ENCODE peak calls at places on chromosomes 12 and 14, in eight cellular contexts. X, E, P, R, L, D, M and G are unnamed samples. For H3K4me1, the result is how much of the 10 kb centered on the place peaks cover.

GRCh38 chr14:21734457-21735074 is 60.9 kb upstream of the OR4E1 start:
- DNase-seq in X (no peak), E (peak), P (peak), R (peak), L (peak), D (no peak), M (no peak), G (no peak)

GRCh38 chr12:50241178-50241577 is 42.1 kb downstream of the LIMA1 start:
- DNase-seq in X (no peak), E (peak), P (no peak), R (no peak), L (no peak), D (no peak), M (no peak), G (no peak)

GRCh38 chr12:26939192-26939832 is 1.0 kb downstream of the FGFR1OP2 start:
- DNase-seq in X (no peak), E (peak), P (no peak), R (no peak), L (no peak), D (no peak), M (no peak), G (no peak)

GRCh38 chr14:73241481-73242165 is 4.3 kb downstream of the PAPLN start:
- DNase-seq in X (no peak), E (no peak), P (no peak), R (no peak), L (no peak), D (no peak), M (no peak), G (no peak)

GRCh38 chr12:121444842-121445202 is 44.9 kb downstream of the RNF34 start:
- DNase-seq in X (no peak), E (no peak), P (no peak), R (no peak), L (no peak), D (no peak), M (no peak), G (no peak)

GRCh38 chr14:92323031-92323915 is at the start of gene SLC24A4:
- DNase-seq in X (peak), E (no peak), P (peak), R (peak), L (no peak), D (no peak), M (no peak), G (no peak)

GRCh38 chr14:61179061-61179675 is 102.0 kb downstream of the TMEM30B start:
- DNase-seq in X (no peak), E (no peak), P (peak), R (no peak), L (no peak), D (no peak), M (no peak), G (no peak)

GRCh38 chr14:87883750-87884149 is 109.2 kb downstream of the GALC start:
- DNase-seq in X (no peak), E (no peak), P (no peak), R (no peak), L (no peak), D (no peak), M (no peak), G (no peak)

GRCh38 chr12:40819427-40820108 is 127.3 kb downstream of the CNTN1 start:
- DNase-seq in X (no peak), E (no peak), P (no peak), R (peak), L (peak), D (no peak), M (no peak), G (no peak)

GRCh38 chr12:103824845-103825244 is 16.2 kb downstream of the NT5DC3 start:
- DNase-seq in X (no peak), E (no peak), P (no peak), R (no peak), L (peak), D (no peak), M (no peak), G (no peak)

GRCh38 chr14:36238666-36239363 is 62.3 kb upstream of the PTCSC3 start:
- DNase-seq in X (peak), E (no peak), P (peak), R (no peak), L (no peak), D (no peak), M (no peak), G (no peak)

GRCh38 chr12:1325666-1326065 is 268.7 kb downstream of the FBXL14 start:
- DNase-seq in X (no peak), E (no peak), P (no peak), R (no peak), L (no peak), D (no peak), M (no peak), G (no peak)

GRCh38 chr12:70759161-70759918 is 122.1 kb upstream of the PTPRB start:
- DNase-seq in X (no peak), E (no peak), P (no peak), R (no peak), L (no peak), D (no peak), M (no peak), G (no peak)

GRCh38 chr14:96754845-96755184 is 42.4 kb upstream of the VRK1 start:
- DNase-seq in X (no peak), E (no peak), P (no peak), R (peak), L (no peak), D (no peak), M (peak), G (no peak)

GRCh38 chr12:80861636-80862378 is 75.9 kb downstream of the LIN7A start:
- DNase-seq in X (no peak), E (no peak), P (peak), R (no peak), L (no peak), D (no peak), M (no peak), G (no peak)

GRCh38 chr14:58301416-58301815 is 3.1 kb downstream of the ARID4A start:
- DNase-seq in X (no peak), E (no peak), P (no peak), R (no peak), L (no peak), D (no peak), M (no peak), G (no peak)

GRCh38 chr14:54715244-54715643 is 148.3 kb downstream of the SAMD4A start:
- DNase-seq in X (no peak), E (no peak), P (peak), R (no peak), L (no peak), D (no peak), M (no peak), G (no peak)

GRCh38 chr14:105486333-105486973 is at the start of gene CRIP1:
- DNase-seq in X (no peak), E (peak), P (no peak), R (no peak), L (peak), D (no peak), M (no peak), G (no peak)

GRCh38 chr12:49358548-49359141 is 8.6 kb upstream of the SPATS2 start:
- DNase-seq in X (peak), E (peak), P (peak), R (peak), L (peak), D (no peak), M (peak), G (no peak)

GRCh38 chr12:55789171-55789570 is 28.4 kb downstream of the SARNP start:
- DNase-seq in X (no peak), E (no peak), P (no peak), R (no peak), L (no peak), D (no peak), M (no peak), G (no peak)

GRCh38 chr14:104290756-104291122 is 152.4 kb downstream of the KIF26A start:
- DNase-seq in X (peak), E (no peak), P (no peak), R (no peak), L (no peak), D (no peak), M (no peak), G (no peak)

GRCh38 chr12:68319988-68320623 is 12.1 kb downstream of the MDM1 start:
- DNase-seq in X (no peak), E (no peak), P (peak), R (no peak), L (no peak), D (no peak), M (peak), G (no peak)

GRCh38 chr14:21668377-21668776 is 5.2 kb downstream of the OR4E1 start:
- DNase-seq in X (no peak), E (no peak), P (peak), R (no peak), L (no peak), D (no peak), M (no peak), G (no peak)

GRCh38 chr12:119406322-119406721 is 71.8 kb downstream of the CCDC60 start:
- DNase-seq in X (no peak), E (no peak), P (no peak), R (no peak), L (no peak), D (no peak), M (no peak), G (no peak)

GRCh38 chr14:76908834-76909233 is 82.6 kb downstream of the LRRC74A start:
- DNase-seq in X (no peak), E (peak), P (no peak), R (no peak), L (no peak), D (no peak), M (no peak), G (peak)

GRCh38 chr12:15693233-15693911 is 95.8 kb downstream of the EPS8 start:
- DNase-seq in X (no peak), E (peak), P (no peak), R (no peak), L (no peak), D (no peak), M (no peak), G (no peak)

GRCh38 chr12:79143803-79144202 is 279.2 kb downstream of the SYT1 start:
- DNase-seq in X (no peak), E (no peak), P (no peak), R (no peak), L (no peak), D (no peak), M (no peak), G (no peak)

GRCh38 chr14:103618999-103619398 is 10.0 kb upstream of the KLC1 start:
- DNase-seq in X (no peak), E (no peak), P (no peak), R (no peak), L (no peak), D (no peak), M (no peak), G (no peak)

GRCh38 chr12:13962699-13963098 is 18.7 kb downstream of the GRIN2B start:
- DNase-seq in X (no peak), E (no peak), P (no peak), R (no peak), L (no peak), D (no peak), M (no peak), G (no peak)

GRCh38 chr12:34595749-34596733 is 573.7 kb downstream of the ALG10 start:
- DNase-seq in X (peak), E (no peak), P (no peak), R (no peak), L (no peak), D (peak), M (peak), G (no peak)

GRCh38 chr14:53715390-53715730 is 241.3 kb downstream of the BMP4 start:
- DNase-seq in X (no peak), E (peak), P (peak), R (no peak), L (no peak), D (no peak), M (no peak), G (no peak)

GRCh38 chr14:102982852-102983470 is 60.5 kb downstream of the AMN start:
- DNase-seq in X (no peak), E (no peak), P (no peak), R (no peak), L (no peak), D (no peak), M (no peak), G (no peak)

GRCh38 chr12:124057691-124058090 is 84.7 kb downstream of the ZNF664 start:
- DNase-seq in X (no peak), E (no peak), P (no peak), R (no peak), L (no peak), D (no peak), M (no peak), G (no peak)
- H3K4me1 ChIP-seq in X (under half), E (under half), P (under half), R (under half), L (under half), D (under half), M (under half), G (under half)

DNA sequence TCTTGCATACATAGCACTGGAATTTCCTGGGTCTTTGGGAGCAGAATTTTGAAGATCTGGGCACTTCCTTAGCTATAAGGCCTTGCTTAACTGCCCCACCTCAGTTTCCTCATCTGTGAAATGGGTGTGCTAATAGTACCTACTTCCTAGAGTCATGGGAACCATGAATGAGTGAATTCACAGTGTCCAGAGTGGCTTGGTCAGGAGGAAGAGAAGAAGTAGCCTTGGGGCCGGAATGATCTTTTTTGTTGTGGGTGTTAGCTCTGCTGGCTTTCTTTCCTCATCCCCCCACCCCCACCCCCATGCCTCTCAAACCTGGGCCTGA is 2.4 kb downstream of the SH2B3 start:
- DNase-seq in X (no peak), E (no peak), P (no peak), R (no peak), L (no peak), D (no peak), M (no peak), G (no peak)
- H3K4me3 ChIP-seq in X (peak), E (no peak), P (no peak), R (no peak), L (peak), D (peak), M (peak), G (peak)

GRCh38 chr12:58395056-58395455 is 453.7 kb downstream of the ATP23 start:
- DNase-seq in X (no peak), E (no peak), P (no peak), R (no peak), L (no peak), D (no peak), M (no peak), G (no peak)
- H3K4me1 ChIP-seq in X (under half), E (under half), P (under half), R (under half), L (under half), D (under half), M (under half), G (under half)

GRCh38 chr12:76519538-76519937 is 40.0 kb downstream of the OSBPL8 start:
- DNase-seq in X (no peak), E (peak), P (peak), R (no peak), L (no peak), D (no peak), M (no peak), G (no peak)

GRCh38 chr12:76518699-76519098 is 40.9 kb downstream of the OSBPL8 start:
- DNase-seq in X (no peak), E (no peak), P (no peak), R (no peak), L (no peak), D (no peak), M (no peak), G (no peak)

GRCh38 chr12:76523408-76523807 is 36.2 kb downstream of the OSBPL8 start:
- DNase-seq in X (no peak), E (no peak), P (no peak), R (no peak), L (no peak), D (no peak), M (no peak), G (no peak)

GRCh38 chr12:76515271-76515670 is 44.3 kb downstream of the OSBPL8 start:
- DNase-seq in X (no peak), E (no peak), P (no peak), R (no peak), L (no peak), D (no peak), M (no peak), G (no peak)

DNA sequence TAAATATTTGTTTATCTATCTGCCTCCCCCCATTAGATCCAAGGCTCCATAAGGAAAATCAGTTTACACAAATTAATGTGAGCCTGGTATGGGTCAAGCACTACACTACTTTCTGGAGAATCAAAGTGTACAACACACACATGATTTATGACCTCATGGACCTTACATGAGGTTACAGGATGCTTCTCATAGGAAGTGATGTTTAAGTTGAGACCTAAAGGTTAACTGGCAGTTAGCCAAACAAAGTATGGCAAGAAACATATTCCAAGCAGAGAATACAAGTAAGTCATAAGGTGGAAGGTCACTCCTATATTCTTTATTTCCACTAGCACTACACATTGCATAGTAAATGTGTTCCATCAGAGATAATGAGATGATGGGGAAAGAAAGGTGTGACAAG is 39.2 kb downstream of the OSBPL8 start:
- DNase-seq in X (no peak), E (no peak), P (no peak), R (no peak), L (no peak), D (no peak), M (no peak), G (no peak)
- H3K4me3 ChIP-seq in X (no peak), E (no peak), P (no peak), R (no peak), L (no peak), D (no peak), M (no peak), G (no peak)

GRCh38 chr14:32252030-32252670 is 49.1 kb upstream of the RNU6-8 start:
- DNase-seq in X (no peak), E (peak), P (peak), R (peak), L (peak), D (no peak), M (peak), G (peak)

GRCh38 chr14:32256606-32257005 is 53.5 kb upstream of the RNU6-8 start:
- DNase-seq in X (no peak), E (no peak), P (no peak), R (no peak), L (no peak), D (no peak), M (no peak), G (no peak)

GRCh38 chr14:32258574-32258973 is 55.5 kb upstream of the RNU6-8 start:
- DNase-seq in X (no peak), E (no peak), P (peak), R (no peak), L (no peak), D (no peak), M (no peak), G (no peak)

GRCh38 chr14:32255855-32256254 is 52.8 kb upstream of the RNU6-8 start:
- DNase-seq in X (no peak), E (no peak), P (no peak), R (no peak), L (no peak), D (no peak), M (no peak), G (no peak)

DNA sequence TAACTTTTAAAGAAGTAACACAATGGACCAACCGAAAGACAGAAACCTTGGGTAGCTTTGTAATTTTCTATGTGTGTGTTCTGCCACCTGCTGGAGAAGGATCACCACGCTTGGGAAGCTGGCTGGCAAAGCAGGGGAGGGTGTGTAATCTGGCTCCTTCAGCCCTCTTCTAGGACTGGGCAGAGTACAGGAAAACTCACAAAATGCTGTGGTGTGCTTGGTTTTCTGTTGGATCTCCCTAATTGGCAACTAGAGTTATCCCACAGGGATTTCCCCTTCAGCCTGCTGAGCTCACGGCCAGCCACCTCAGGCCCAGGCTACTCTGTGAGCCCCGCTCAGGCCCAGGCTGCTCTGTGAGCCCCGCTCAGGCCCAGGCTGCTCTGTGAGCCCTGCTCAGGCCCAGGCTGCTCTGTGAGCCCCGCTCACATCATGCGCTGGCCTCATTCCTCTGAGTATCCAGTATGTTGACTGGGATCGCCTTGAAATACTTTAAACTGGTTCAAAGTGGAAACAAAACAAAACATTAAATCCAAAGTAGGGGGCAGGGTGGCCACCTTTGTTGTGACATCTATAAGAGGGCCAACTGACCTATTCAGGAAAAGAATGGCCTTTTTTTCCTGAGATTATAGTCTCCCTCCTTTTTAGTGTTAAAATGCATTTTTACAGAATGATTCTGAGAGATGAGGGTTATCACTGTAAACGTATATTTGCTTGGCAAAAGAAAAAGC is 52.0 kb upstream of the RNU6-8 start:
- DNase-seq in X (no peak), E (peak), P (peak), R (peak), L (peak), D (no peak), M (peak), G (peak)
- H3K4me1 ChIP-seq in X (under half), E (under half), P (under half), R (under half), L (under half), D (under half), M (under half), G (under half)

DNA sequence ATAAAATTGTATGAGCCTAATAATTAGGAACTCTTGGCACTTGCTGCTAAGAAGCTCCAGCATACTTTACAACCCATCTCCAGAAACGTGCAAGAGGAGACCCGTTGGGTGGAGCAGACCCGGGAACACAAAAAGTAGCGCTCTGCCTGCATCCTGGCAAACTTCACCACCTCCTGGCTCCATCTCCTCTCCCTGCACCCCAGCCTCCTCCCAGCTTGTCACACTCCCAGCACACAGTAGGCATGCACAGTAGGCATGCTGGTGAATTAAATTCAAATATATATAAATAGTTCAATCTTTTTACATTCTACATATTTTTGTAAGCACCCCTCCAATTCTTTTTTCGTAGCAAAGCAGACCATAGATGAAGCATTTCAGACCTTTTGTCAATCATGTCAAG is 1.2 kb downstream of the VSIG10 start:
- DNase-seq in X (no peak), E (peak), P (no peak), R (no peak), L (no peak), D (no peak), M (no peak), G (no peak)
- H3K4me3 ChIP-seq in X (peak), E (no peak), P (peak), R (no peak), L (peak), D (no peak), M (peak), G (peak)

DNA sequence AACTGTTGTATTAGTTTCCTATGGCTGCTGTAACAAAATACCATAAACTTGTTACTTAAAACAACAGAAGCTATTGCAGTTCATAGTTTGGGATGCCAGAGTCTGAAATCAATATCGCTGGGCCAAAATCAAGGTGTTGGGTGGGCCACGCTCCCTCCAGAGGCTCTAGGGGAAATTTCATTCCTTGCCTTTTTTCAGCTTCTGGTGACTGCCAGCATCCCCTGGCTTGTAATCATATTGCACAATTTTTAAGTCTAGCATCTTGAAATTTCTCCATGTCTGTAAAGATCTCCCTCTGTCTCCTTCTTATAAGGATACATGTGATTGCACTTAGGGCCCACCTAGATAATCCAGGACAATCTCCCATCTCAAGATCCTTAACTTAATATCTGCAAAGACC is 48.8 kb upstream of the GARIN6 start:
- DNase-seq in X (no peak), E (no peak), P (no peak), R (no peak), L (no peak), D (no peak), M (no peak), G (no peak)
- H3K4me1 ChIP-seq in X (under half), E (under half), P (under half), R (under half), L (under half), D (under half), M (under half), G (under half)

GRCh38 chr14:59918824-59919581 is 941 bp upstream of the LRRC9 start:
- DNase-seq in X (no peak), E (no peak), P (peak), R (peak), L (no peak), D (no peak), M (no peak), G (no peak)
- H3K4me3 ChIP-seq in X (peak), E (no peak), P (peak), R (peak), L (peak), D (peak), M (peak), G (peak)

GRCh38 chr12:6323340-6323994 is 13.0 kb downstream of the PLEKHG6 start:
- DNase-seq in X (no peak), E (peak), P (peak), R (no peak), L (no peak), D (no peak), M (peak), G (peak)
- H3K4me1 ChIP-seq in X (half or more), E (under half), P (under half), R (under half), L (under half), D (half or more), M (half or more), G (under half)